ENCODE peak calls at places on chromosome 4, in eight cellular contexts. L is GM13977; J is iris pigment epithelial cell; Y is nephron progenitor cell; T is left lung; V is stromal cell of bone marrow; S is neuronal stem cell; Q is stimulated activated CD8-positive, alpha-beta memory T cell treated with anti-CD3 and anti-CD28 coated beads, Interleukin-12 subunit alpha, Interleukin-12 subunit beta, amount 100 ng/mL, for 1 hour. U is an unnamed sample.

GRCh38 chr4:16642897-16643296 is 255.5 kb downstream of the LDB2 start:
- DNase-seq in S (no peak), Y (no peak), V (no peak), T (no peak), J (no peak), Q (no peak), L (no peak), U (no peak)

GRCh38 chr4:90074322-90074886 is 52.8 kb upstream of the CCSER1 start:
- DNase-seq in T (no peak), Q (no peak), Y (no peak), S (peak; percentile 17), V (no peak), J (no peak), L (no peak), U (no peak)

GRCh38 chr4:53790286-53790685 is 199.0 kb upstream of the LNX1 start:
- DNase-seq in Y (no peak), L (no peak), J (no peak), S (no peak), T (no peak), Q (no peak), V (no peak), U (no peak)

GRCh38 chr4:128477540-128477939 is 189.9 kb upstream of the PGRMC2 start:
- DNase-seq in J (no peak), T (peak; percentile 52), Q (no peak), Y (no peak), L (no peak), S (no peak), V (no peak), U (no peak)

GRCh38 chr4:1578968-1579833 is 104.9 kb downstream of the FAM53A start:
- DNase-seq in S (peak; percentile 56), T (peak; percentile 86), J (peak; percentile 73), V (peak; percentile 77), Q (peak; percentile 59), Y (peak; percentile 80), L (peak; percentile 88), U (peak; percentile 61)

GRCh38 chr4:1459081-1459480 is 52.8 kb upstream of the NKX1-1 start:
- DNase-seq in S (no peak), Y (no peak), V (no peak), T (no peak), J (no peak), Q (no peak), L (no peak), U (no peak)

GRCh38 chr4:168836482-168836881 is 173.6 kb downstream of the CBR4 start:
- DNase-seq in Q (no peak), Y (no peak), J (no peak), L (no peak), S (no peak), T (no peak), V (no peak), U (no peak)

GRCh38 chr4:153212755-153213154 is 8.5 kb downstream of the TRIM2 start:
- DNase-seq in Y (no peak), T (no peak), V (no peak), J (no peak), L (no peak), S (no peak), Q (no peak), U (no peak)

GRCh38 chr4:79603681-79604080 is 195.7 kb upstream of the GK2 start:
- DNase-seq in Q (no peak), T (no peak), V (no peak), S (no peak), J (no peak), Y (no peak), L (no peak), U (no peak)

GRCh38 chr4:149531861-149532260 is 283.8 kb downstream of the IQCM start:
- DNase-seq in J (peak; percentile 79), T (no peak), Q (no peak), Y (no peak), L (no peak), V (no peak), S (no peak), U (no peak)

GRCh38 chr4:75735525-75735924 is 11.1 kb downstream of the USO1 start:
- DNase-seq in T (no peak), Q (no peak), L (no peak), J (no peak), V (no peak), Y (no peak), S (no peak), U (no peak)

U was measured in dorsolateral prefrontal cortex.